ENCODE peak calls at places on chromosomes 11 and 22, in six cellular contexts. M, E, Z, V, Y and O are unnamed samples.

GRCh38 chr22:20634560-20635226 is 127.3 kb downstream of the MED15 start:
- DNase-seq in M (no peak), E (no peak), Z (no peak), V (no peak), Y (no peak), O (no peak)

GRCh38 chr11:125271436-125272064 is 107.0 kb downstream of the PKNOX2 start:
- DNase-seq in M (no peak), E (no peak), Z (no peak), V (no peak), Y (no peak), O (no peak)

GRCh38 chr11:42145311-42145710 is 685.9 kb upstream of the LRRC4C start:
- DNase-seq in M (peak; percentile 42), E (no peak), Z (no peak), V (peak; percentile 11), Y (no peak), O (no peak)

GRCh38 chr11:19715373-19715772 is 2.7 kb downstream of the NAV2 start:
- DNase-seq in M (peak; percentile 95), E (peak; percentile 74), Z (no peak), V (peak; percentile 93), Y (no peak), O (peak; percentile 30)

GRCh38 chr11:35304393-35304790 is 115.0 kb downstream of the SLC1A2 start:
- DNase-seq in M (peak; percentile 74), E (no peak), Z (no peak), V (peak; percentile 68), Y (no peak), O (no peak)

GRCh38 chr11:66861774-66862558 is 5.1 kb downstream of the LRFN4 start:
- DNase-seq in M (no peak), E (no peak), Z (no peak), V (no peak), Y (no peak), O (no peak)

GRCh38 chr11:86061483-86061882 is 7.4 kb downstream of the PICALM start:
- DNase-seq in M (no peak), E (no peak), Z (no peak), V (no peak), Y (no peak), O (no peak)

GRCh38 chr22:43849731-43850130 is 12.6 kb downstream of the SULT4A1 start:
- DNase-seq in M (no peak), E (peak; percentile 24), Z (no peak), V (no peak), Y (no peak), O (peak; percentile 75)

GRCh38 chr11:346529-346928 is 22.8 kb upstream of the B4GALNT4 start:
- DNase-seq in M (no peak), E (no peak), Z (no peak), V (no peak), Y (no peak), O (no peak)

GRCh38 chr11:85725510-85726258 is 39.7 kb upstream of the CCDC89 start:
- DNase-seq in M (peak; percentile 97), E (no peak), Z (no peak), V (peak; percentile 96), Y (no peak), O (peak; percentile 70)

GRCh38 chr11:36512016-36512415 is 1.9 kb upstream of the TRAF6 start:
- DNase-seq in M (no peak), E (no peak), Z (no peak), V (no peak), Y (no peak), O (peak; percentile 80)

GRCh38 chr11:46675288-46675851 is 25.0 kb downstream of the ARHGAP1 start:
- DNase-seq in M (peak; percentile 72), E (peak; percentile 86), Z (no peak), V (peak; percentile 63), Y (peak; percentile 79), O (peak; percentile 65)

GRCh38 chr11:125258626-125259025 is 94.1 kb downstream of the PKNOX2 start:
- DNase-seq in M (no peak), E (no peak), Z (no peak), V (no peak), Y (no peak), O (no peak)

GRCh38 chr11:115201121-115201792 is 303.0 kb downstream of the CADM1 start:
- DNase-seq in M (peak; percentile 99), E (no peak), Z (no peak), V (peak; percentile 99), Y (no peak), O (no peak)

GRCh38 chr22:20027966-20028854 is 7.3 kb downstream of the TANGO2 start:
- DNase-seq in M (no peak), E (peak; percentile 17), Z (no peak), V (no peak), Y (no peak), O (peak; percentile 44)

GRCh38 chr11:67418476-67419281 is 3.2 kb downstream of the CARNS1 start:
- DNase-seq in M (no peak), E (no peak), Z (no peak), V (no peak), Y (peak; percentile 67), O (no peak)

GRCh38 chr11:126495281-126495680 is 139.8 kb downstream of the ST3GAL4 start:
- DNase-seq in M (no peak), E (no peak), Z (no peak), V (no peak), Y (no peak), O (no peak)

GRCh38 chr11:95365346-95365745 is 134.3 kb upstream of the SESN3 start:
- DNase-seq in M (no peak), E (no peak), Z (no peak), V (no peak), Y (no peak), O (no peak)

GRCh38 chr11:12287374-12288211 is 89.8 kb upstream of the PARVA start:
- DNase-seq in M (peak; percentile 99), E (peak; percentile 95), Z (peak; percentile 25), V (peak; percentile 99), Y (peak; percentile 26), O (peak; percentile 33)

GRCh38 chr22:27820896-27821866 is 19.6 kb upstream of the MN1 start:
- DNase-seq in M (peak; percentile 27), E (no peak), Z (no peak), V (no peak), Y (no peak), O (no peak)

GRCh38 chr11:66101055-66101454 is 31.0 kb downstream of the PACS1 start:
- DNase-seq in M (no peak), E (no peak), Z (no peak), V (no peak), Y (no peak), O (no peak)

GRCh38 chr11:112166561-112166960 is 611 bp upstream of the TEX12 start:
- DNase-seq in M (peak; percentile 87), E (no peak), Z (no peak), V (peak; percentile 83), Y (no peak), O (peak; percentile 95)

GRCh38 chr22:40329021-40329456 is 17.3 kb upstream of the ADSL start:
- DNase-seq in M (no peak), E (no peak), Z (no peak), V (no peak), Y (no peak), O (no peak)

GRCh38 chr11:120719348-120719747 is 207.8 kb downstream of the GRIK4 start:
- DNase-seq in M (no peak), E (no peak), Z (no peak), V (no peak), Y (no peak), O (no peak)

GRCh38 chr11:83544871-83545270 is 258.7 kb upstream of the CCDC90B start:
- DNase-seq in M (no peak), E (no peak), Z (no peak), V (no peak), Y (no peak), O (no peak)

GRCh38 chr11:38594881-38595280 is 1996.8 kb upstream of the RAG2 start:
- DNase-seq in M (no peak), E (no peak), Z (no peak), V (no peak), Y (no peak), O (no peak)
- H3K4me1 ChIP-seq in M (no peaks in the 10 kb centered on the region), E (no peaks in the 10 kb centered on the region), Z (no peaks in the 10 kb centered on the region), V (no peaks in the 10 kb centered on the region), Y (no peaks in the 10 kb centered on the region), O (no peaks in the 10 kb centered on the region)

DNA sequence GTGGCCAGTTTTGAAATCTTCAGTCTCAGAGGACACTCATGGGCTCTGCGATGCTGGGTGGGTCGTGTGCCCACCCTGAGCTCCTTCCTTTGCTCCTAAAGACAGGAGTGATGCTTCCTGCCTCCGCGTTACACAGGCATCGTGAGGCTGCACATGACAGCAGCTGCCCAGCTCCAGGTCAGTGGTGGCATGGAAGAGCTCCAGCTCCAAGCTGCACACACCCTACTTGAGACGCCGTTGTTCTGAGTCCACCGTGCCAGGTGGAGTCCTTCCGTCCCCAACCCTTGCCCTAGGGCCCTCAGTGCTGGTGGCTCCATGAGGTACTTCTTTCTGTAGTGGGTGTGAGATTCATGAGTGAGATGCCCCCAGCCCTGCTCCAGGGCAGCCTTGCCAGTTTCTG is 794.1 kb downstream of the BRD1 start:
- DNase-seq in M (no peak), E (no peak), Z (no peak), V (no peak), Y (no peak), O (no peak)
- H3K9me3 ChIP-seq in M (no peaks in the 10 kb centered on the region), E (no peaks in the 10 kb centered on the region), Z (peaks cover 23% of the 10 kb centered on the region), V (no peaks in the 10 kb centered on the region), Y (no peaks in the 10 kb centered on the region), O (no peaks in the 10 kb centered on the region)

GRCh38 chr22:46584081-46584903 is 35.9 kb upstream of the GRAMD4 start:
- DNase-seq in M (peak; percentile 67), E (no peak), Z (no peak), V (peak; percentile 57), Y (no peak), O (no peak)

GRCh38 chr22:46583571-46583970 is 36.6 kb upstream of the GRAMD4 start:
- DNase-seq in M (no peak), E (no peak), Z (no peak), V (no peak), Y (no peak), O (no peak)

GRCh38 chr22:46581580-46582244 is 38.5 kb upstream of the GRAMD4 start:
- DNase-seq in M (no peak), E (no peak), Z (no peak), V (no peak), Y (no peak), O (peak; percentile 44)

GRCh38 chr22:46580940-46581579 is 39.1 kb upstream of the GRAMD4 start:
- DNase-seq in M (no peak), E (no peak), Z (no peak), V (no peak), Y (no peak), O (peak; percentile 73)

GRCh38 chr22:46582281-46582811 is 37.8 kb upstream of the GRAMD4 start:
- DNase-seq in M (no peak), E (no peak), Z (no peak), V (no peak), Y (peak; percentile 77), O (peak; percentile 94)
- H3K4me1 ChIP-seq in M (no peaks in the 10 kb centered on the region), E (peaks cover 28% of the 10 kb centered on the region), Z (peaks cover 10% of the 10 kb centered on the region), V (peaks cover 26% of the 10 kb centered on the region), Y (peaks cover 96% of the 10 kb centered on the region), O (peaks cover 11% of the 10 kb centered on the region)

GRCh38 chr11:102590646-102591045 is 34.5 kb downstream of the MMP20 start:
- DNase-seq in M (no peak), E (no peak), Z (no peak), V (no peak), Y (no peak), O (no peak)

GRCh38 chr11:102583437-102583836 is 41.7 kb downstream of the MMP20 start:
- DNase-seq in M (no peak), E (no peak), Z (no peak), V (no peak), Y (no peak), O (no peak)

GRCh38 chr11:102591160-102591718 is 33.9 kb downstream of the MMP20 start:
- DNase-seq in M (no peak), E (no peak), Z (no peak), V (no peak), Y (no peak), O (no peak)

GRCh38 chr11:102589047-102589459 is 36.1 kb downstream of the MMP20 start:
- DNase-seq in M (no peak), E (no peak), Z (no peak), V (no peak), Y (no peak), O (no peak)

GRCh38 chr11:102587722-102588121 is 37.4 kb downstream of the MMP20 start:
- DNase-seq in M (no peak), E (no peak), Z (no peak), V (no peak), Y (no peak), O (no peak)
- H3K9me3 ChIP-seq in M (no peaks in the 10 kb centered on the region), E (no peaks in the 10 kb centered on the region), Z (no peaks in the 10 kb centered on the region), V (no peaks in the 10 kb centered on the region), Y (no peaks in the 10 kb centered on the region), O (no peaks in the 10 kb centered on the region)